ENCODE peak calls at places on chromosomes 7 and 10, in five cellular contexts. G is iPS-NIHi11, V is amygdala, F is T-helper 9 cell, H is EL. B is an unnamed sample.

GRCh38 chr10:12214763-12215218 is 18.8 kb downstream of the CDC123 start:
- DNase-seq in G (peak), V (no peak), F (peak), H (peak), B (no peak)

GRCh38 chr10:5023126-5023701 is 19.6 kb upstream of the AKR1C2 start:
- DNase-seq in G (no peak), V (no peak), F (no peak), H (no peak), B (no peak)

GRCh38 chr10:119296703-119297102 is 89.3 kb downstream of the GRK5 start:
- DNase-seq in G (no peak), V (no peak), F (no peak), H (no peak), B (no peak)

GRCh38 chr10:52540479-52540984 is 226.5 kb downstream of the DKK1 start:
- DNase-seq in G (no peak), V (no peak), F (no peak), H (no peak), B (no peak)

GRCh38 chr7:20793258-20793657 is 6.6 kb upstream of the SP8 start:
- DNase-seq in G (no peak), V (no peak), F (no peak), H (no peak), B (no peak)

GRCh38 chr7:119472398-119473038 is 800.5 kb upstream of the KCND2 start:
- DNase-seq in G (peak), V (no peak), F (no peak), H (no peak), B (no peak)

GRCh38 chr10:88965016-88965415 is 12.4 kb upstream of the ACTA2 start:
- DNase-seq in G (no peak), V (no peak), F (no peak), H (peak), B (no peak)

GRCh38 chr7:55063633-55064032 is 44.8 kb downstream of the EGFR start:
- DNase-seq in G (no peak), V (no peak), F (no peak), H (peak), B (peak)

GRCh38 chr10:95456486-95456885 is 104.7 kb downstream of the SORBS1 start:
- DNase-seq in G (no peak), V (no peak), F (no peak), H (no peak), B (no peak)

GRCh38 chr7:49776994-49777393 is 3.6 kb downstream of the VWC2 start:
- DNase-seq in G (peak), V (no peak), F (no peak), H (no peak), B (no peak)

GRCh38 chr7:19401461-19401860 is 256.2 kb upstream of the FERD3L start:
- DNase-seq in G (no peak), V (no peak), F (no peak), H (no peak), B (no peak)

GRCh38 chr10:87594864-87595263 is 64.8 kb upstream of the PAPSS2 start:
- DNase-seq in G (no peak), V (no peak), F (no peak), H (no peak), B (no peak)

GRCh38 chr7:101420436-101420835 is 57.8 kb downstream of the COL26A1 start:
- DNase-seq in G (peak), V (no peak), F (no peak), H (no peak), B (no peak)

GRCh38 chr7:10703981-10704380 is 269.7 kb upstream of the PHF14 start:
- DNase-seq in G (no peak), V (no peak), F (no peak), H (no peak), B (no peak)

GRCh38 chr7:43764807-43765491 is 6.5 kb downstream of the BLVRA start:
- DNase-seq in G (no peak), V (no peak), F (no peak), H (no peak), B (no peak)

GRCh38 chr10:11035318-11035920 is 17.7 kb downstream of the CELF2 start:
- DNase-seq in G (peak), V (no peak), F (no peak), H (peak), B (peak)

GRCh38 chr7:41993173-41993867 is 243.7 kb downstream of the GLI3 start:
- DNase-seq in G (no peak), V (no peak), F (no peak), H (peak), B (no peak)

GRCh38 chr10:86757110-86757790 is 831 bp downstream of the BMPR1A start:
- DNase-seq in G (no peak), V (no peak), F (peak), H (peak), B (peak)

GRCh38 chr7:74480861-74481417 is 27.2 kb downstream of the GTF2IRD1 start:
- DNase-seq in G (no peak), V (no peak), F (no peak), H (peak), B (no peak)

GRCh38 chr10:14507156-14507555 is 176.4 kb upstream of the FRMD4A start:
- DNase-seq in G (no peak), V (no peak), F (peak), H (no peak), B (no peak)

GRCh38 chr7:108589874-108590273 is 20.2 kb downstream of the DNAJB9 start:
- DNase-seq in G (no peak), V (no peak), F (no peak), H (no peak), B (no peak)

GRCh38 chr7:27188666-27189559 is 3.9 kb upstream of the HOXA11 start:
- DNase-seq in G (peak), V (no peak), F (no peak), H (peak), B (no peak)

GRCh38 chr10:106111241-106111640 is 1053.3 kb downstream of the SORCS1 start:
- DNase-seq in G (no peak), V (no peak), F (no peak), H (peak), B (no peak)

GRCh38 chr10:1050555-1050954 is 1.6 kb upstream of the IDI1 start:
- DNase-seq in G (no peak), V (no peak), F (peak), H (no peak), B (no peak)

GRCh38 chr7:27143950-27144798 is 693 bp upstream of the HOXA5 start:
- DNase-seq in G (no peak), V (no peak), F (no peak), H (no peak), B (no peak)

GRCh38 chr10:103739039-103739764 is 116.2 kb downstream of the SH3PXD2A start:
- DNase-seq in G (peak), V (no peak), F (no peak), H (peak), B (peak)

GRCh38 chr10:42950606-42951485 is 126.0 kb upstream of the RET start:
- DNase-seq in G (no peak), V (no peak), F (no peak), H (no peak), B (no peak)

GRCh38 chr7:435518-436366 is 83.9 kb downstream of the PDGFA start:
- DNase-seq in G (no peak), V (no peak), F (no peak), H (no peak), B (no peak)